ENCODE peak calls at places on chromosomes 12 and 14, in four cellular contexts. A, Z, W and N are unnamed samples.

GRCh38 chr12:80268924-80269749 is 169.8 kb downstream of the OTOGL start:
- DNase-seq in A (no peak), Z (no peak), W (peak; percentile 64), N (peak; percentile 36)

GRCh38 chr14:104948736-104949031 is 24.0 kb downstream of the PLD4 start:
- DNase-seq in A (no peak), Z (no peak), W (no peak), N (no peak)

GRCh38 chr14:103185051-103186027 is 62.1 kb downstream of the TNFAIP2 start:
- DNase-seq in A (no peak), Z (no peak), W (peak; percentile 39), N (peak; percentile 39)

GRCh38 chr14:104953097-104953496 is 25.1 kb downstream of the AHNAK2 start:
- DNase-seq in A (no peak), Z (no peak), W (no peak), N (no peak)

GRCh38 chr12:112430929-112431328 is 12.2 kb downstream of the PTPN11 start:
- DNase-seq in A (no peak), Z (no peak), W (no peak), N (no peak)

GRCh38 chr14:52852810-52853521 is 61.6 kb upstream of the GNPNAT1 start:
- DNase-seq in A (no peak), Z (no peak), W (no peak), N (no peak)

GRCh38 chr14:48331421-48331820 is 656.0 kb upstream of the MDGA2 start:
- DNase-seq in A (no peak), Z (no peak), W (no peak), N (no peak)

GRCh38 chr12:51889216-51890134 is 1.6 kb downstream of the ANKRD33 start:
- DNase-seq in A (no peak), Z (no peak), W (no peak), N (no peak)

GRCh38 chr12:56994231-56994746 is 12.1 kb downstream of the ZBTB39 start:
- DNase-seq in A (peak; percentile 76), Z (no peak), W (no peak), N (no peak)

GRCh38 chr14:50714452-50715073 is 46.5 kb upstream of the SAV1 start:
- DNase-seq in A (no peak), Z (no peak), W (peak; percentile 40), N (peak; percentile 44)

GRCh38 chr12:69097619-69098368 is 141.6 kb upstream of the CPSF6 start:
- DNase-seq in A (no peak), Z (no peak), W (no peak), N (no peak)

GRCh38 chr12:27280412-27280811 is 36.3 kb downstream of the STK38L start:
- DNase-seq in A (no peak), Z (no peak), W (no peak), N (no peak)

GRCh38 chr14:63275611-63276010 is 43.1 kb downstream of the GPHB5 start:
- DNase-seq in A (no peak), Z (no peak), W (no peak), N (no peak)

GRCh38 chr12:56487448-56488040 is 417 bp downstream of the GLS2 start:
- DNase-seq in A (no peak), Z (no peak), W (no peak), N (no peak)

GRCh38 chr12:51893786-51894185 is 5.9 kb downstream of the ANKRD33 start:
- DNase-seq in A (no peak), Z (no peak), W (no peak), N (no peak)

GRCh38 chr14:101876539-101876938 is 87.8 kb upstream of the DYNC1H1 start:
- DNase-seq in A (no peak), Z (no peak), W (no peak), N (no peak)

GRCh38 chr12:56723889-56724659 is 1.0 kb downstream of the NACA start:
- DNase-seq in A (peak; percentile 57), Z (no peak), W (peak; percentile 29), N (no peak)

GRCh38 chr12:29552324-29552927 is 54.9 kb upstream of the OVCH1 start:
- DNase-seq in A (peak; percentile 87), Z (peak; percentile 58), W (peak; percentile 51), N (no peak)